ENCODE peak calls at places on chromosomes 3 and 15, in four cellular contexts. D is MM.1S, C is heart left ventricle, K is tibial artery. Y is an unnamed sample.

GRCh38 chr3:50257990-50258389 is 11.0 kb upstream of the SEMA3B start:
- DNase-seq in D (no peak), C (peak), K (no peak), Y (no peak)

GRCh38 chr3:102078864-102079808 is 229.8 kb downstream of the NFKBIZ start:
- DNase-seq in D (peak), C (no peak), K (no peak), Y (no peak)

GRCh38 chr15:58498821-58499580 is 67.2 kb downstream of the LIPC start:
- DNase-seq in D (no peak), C (no peak), K (no peak), Y (no peak)

GRCh38 chr3:20843037-20843436 is 657.0 kb upstream of the SGO1 start:
- DNase-seq in D (no peak), C (no peak), K (no peak), Y (no peak)

GRCh38 chr15:94894056-94894455 is 662.7 kb downstream of the MCTP2 start:
- DNase-seq in D (no peak), C (no peak), K (no peak), Y (no peak)

GRCh38 chr3:18233987-18234716 is 191.0 kb downstream of the SATB1 start:
- DNase-seq in D (no peak), C (no peak), K (no peak), Y (no peak)

GRCh38 chr3:30826381-30827061 is 67.9 kb downstream of the GADL1 start:
- DNase-seq in D (peak), C (no peak), K (no peak), Y (no peak)

GRCh38 chr15:60384052-60384451 is 13.7 kb downstream of the ANXA2 start:
- DNase-seq in D (no peak), C (no peak), K (no peak), Y (no peak)

GRCh38 chr15:34349769-34350168 is 6.7 kb downstream of the NUTM1 start:
- DNase-seq in D (no peak), C (no peak), K (no peak), Y (no peak)

DNA sequence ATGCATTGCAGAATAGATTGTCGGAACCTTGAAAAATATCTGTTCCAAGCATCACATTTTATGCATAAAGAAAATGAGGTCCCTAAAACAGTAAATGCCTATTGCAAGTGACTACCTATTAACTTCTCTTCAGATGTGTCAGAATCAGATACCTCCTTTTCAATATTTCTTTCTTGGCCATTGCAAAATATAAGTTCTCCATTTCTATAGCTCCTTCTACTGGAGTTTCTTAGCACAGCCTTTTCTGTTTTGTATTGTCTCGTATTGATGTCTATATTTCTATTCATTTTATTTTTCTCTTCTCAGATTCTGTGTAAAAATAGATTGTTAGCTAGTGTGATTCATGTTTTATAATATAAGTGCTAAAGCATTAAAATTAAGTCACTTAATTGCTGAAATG is 63.4 kb downstream of the PPARG start:
- DNase-seq in D (no peak), C (no peak), K (no peak), Y (no peak)
- TF ChIP-seq CTCF in D (no peak), C (no peak), K (no peak), Y (no peak)

GRCh38 chr3:129348734-129349133 is 70.1 kb downstream of the HMCES start:
- DNase-seq in D (no peak), C (no peak), K (no peak), Y (no peak)

GRCh38 chr3:129349791-129350190 is 71.1 kb downstream of the HMCES start:
- DNase-seq in D (no peak), C (no peak), K (no peak), Y (no peak)

GRCh38 chr3:129352650-129353588 is 74.2 kb downstream of the HMCES start:
- DNase-seq in D (no peak), C (no peak), K (no peak), Y (no peak)

GRCh38 chr3:129353589-129353941 is 74.9 kb downstream of the EFCAB12 start:
- DNase-seq in D (no peak), C (no peak), K (no peak), Y (no peak)

GRCh38 chr3:129352045-129352444 is 73.4 kb downstream of the HMCES start:
- DNase-seq in D (no peak), C (no peak), K (no peak), Y (peak)
- TF ChIP-seq CTCF in D (peak), C (no peak), K (no peak), Y (peak)

DNA sequence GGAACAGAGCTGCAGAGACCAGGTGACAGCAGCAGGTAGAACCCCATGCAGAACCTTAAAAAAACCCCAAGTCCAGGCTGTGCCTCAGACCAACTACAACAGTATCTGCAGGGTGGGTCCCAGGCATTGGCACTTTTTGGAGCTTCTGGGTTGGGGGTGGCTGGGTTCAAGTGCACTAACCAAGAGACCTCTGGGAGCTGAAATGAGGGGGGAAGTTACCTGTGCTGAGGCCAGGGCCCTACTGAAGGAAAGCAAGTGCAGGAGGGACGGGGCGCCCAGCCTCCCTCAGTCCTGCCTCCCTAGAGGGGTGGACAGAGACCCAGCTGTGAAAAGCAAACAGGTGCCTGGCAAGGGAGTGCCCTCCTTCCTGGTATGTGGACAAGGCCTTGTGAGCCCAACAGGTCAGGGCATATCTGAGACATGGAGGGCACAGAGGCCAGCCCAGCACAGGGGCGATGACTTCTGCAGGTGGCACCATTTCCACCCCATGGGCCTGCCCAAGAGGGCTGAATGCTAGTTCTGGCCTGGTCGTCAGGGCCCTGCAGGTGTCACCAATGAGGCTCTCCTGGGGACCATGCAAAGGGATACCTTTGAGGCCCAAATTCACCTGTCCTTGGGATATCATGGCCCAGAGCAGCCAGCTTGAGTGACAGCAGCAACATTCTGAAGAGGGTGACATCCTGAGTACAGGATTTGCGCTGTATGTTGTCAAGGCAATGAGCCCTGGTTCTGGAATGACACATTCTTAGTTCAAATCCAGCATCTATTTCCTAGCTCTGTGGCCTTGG is 18.7 kb downstream of the CTSH start:
- DNase-seq in D (no peak), C (no peak), K (no peak), Y (no peak)
- TF ChIP-seq CTCF in D (no peak), C (no peak), K (no peak), Y (no peak)

DNA sequence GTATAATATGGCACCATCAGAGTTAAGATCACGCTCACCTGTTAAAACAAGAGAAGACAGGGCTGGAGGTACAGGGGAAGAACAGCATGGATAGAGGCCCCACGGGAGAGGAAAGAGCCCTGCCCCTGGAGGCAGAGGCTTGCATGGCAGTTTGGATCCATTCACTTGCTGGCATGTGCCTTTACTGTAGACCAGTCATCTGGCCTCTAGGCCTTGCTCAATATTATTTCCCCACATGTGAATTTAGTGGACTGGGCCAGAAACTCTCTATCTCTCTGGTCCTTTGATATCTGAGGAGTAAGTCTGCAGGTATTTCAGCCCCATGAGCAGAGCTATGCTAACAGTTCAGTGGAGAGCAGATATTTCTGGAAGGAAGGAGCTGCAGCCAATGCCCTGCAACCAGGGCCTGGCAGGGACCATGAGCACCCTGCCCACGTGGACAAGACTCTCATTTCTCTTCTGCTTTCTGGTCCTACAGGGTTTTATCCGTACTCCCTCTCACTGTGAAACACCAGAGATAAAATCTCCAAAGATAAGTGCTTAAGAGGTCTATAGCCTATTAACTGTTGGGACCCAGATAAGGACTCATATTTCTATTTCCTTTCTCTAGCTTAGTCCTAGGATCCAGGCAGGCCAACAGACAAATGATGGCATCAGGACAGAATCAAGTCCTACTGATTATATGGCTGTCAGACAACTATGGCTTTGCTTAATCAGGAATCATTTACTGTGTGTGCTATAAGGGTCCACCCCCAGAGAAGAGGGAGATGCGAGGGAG is 65.0 kb downstream of the CLDN11 start:
- DNase-seq in D (no peak), C (no peak), K (no peak), Y (no peak)
- TF ChIP-seq CTCF in D (no peak), C (no peak), K (no peak), Y (peak)

DNA sequence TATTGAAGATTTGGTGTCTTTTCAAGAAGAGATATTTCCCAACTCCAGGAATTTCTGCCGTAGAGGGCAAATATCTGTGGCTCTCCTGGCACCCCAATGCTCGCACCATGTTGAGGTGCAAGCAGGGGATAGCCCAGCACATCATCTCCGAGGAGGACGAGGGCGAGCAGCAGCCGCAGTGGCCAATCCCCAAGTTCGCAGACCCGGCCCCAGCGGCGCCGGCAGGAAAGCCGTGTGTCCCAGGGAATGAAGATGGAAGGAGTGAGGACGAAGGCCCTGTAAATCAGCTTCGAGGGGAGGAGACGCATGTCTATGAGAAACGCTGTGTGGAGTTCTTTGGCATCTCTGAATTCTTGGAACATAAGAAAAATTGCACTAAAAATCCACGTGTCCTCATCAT is 213.4 kb upstream of the UBE2E2 start:
- DNase-seq in D (no peak), C (no peak), K (no peak), Y (no peak)
- TF ChIP-seq CTCF in D (no peak), C (no peak), K (no peak), Y (no peak)

GRCh38 chr3:175941352-175941751 is 1082.2 kb downstream of the NAALADL2 start:
- DNase-seq in D (peak), C (no peak), K (no peak), Y (peak)
- TF ChIP-seq CTCF in D (peak), C (no peak), K (peak), Y (peak)

GRCh38 chr3:48243886-48244285 is 3.0 kb downstream of the ZNF589 start:
- DNase-seq in D (no peak), C (no peak), K (no peak), Y (no peak)

GRCh38 chr3:48238506-48239085 is 2.3 kb upstream of the ZNF589 start:
- DNase-seq in D (no peak), C (no peak), K (no peak), Y (no peak)

GRCh38 chr3:48240000-48240710 is 749 bp upstream of the ZNF589 start:
- DNase-seq in D (no peak), C (no peak), K (no peak), Y (no peak)

GRCh38 chr3:48244462-48244861 is 3.6 kb downstream of the ZNF589 start:
- DNase-seq in D (no peak), C (no peak), K (no peak), Y (no peak)

DNA sequence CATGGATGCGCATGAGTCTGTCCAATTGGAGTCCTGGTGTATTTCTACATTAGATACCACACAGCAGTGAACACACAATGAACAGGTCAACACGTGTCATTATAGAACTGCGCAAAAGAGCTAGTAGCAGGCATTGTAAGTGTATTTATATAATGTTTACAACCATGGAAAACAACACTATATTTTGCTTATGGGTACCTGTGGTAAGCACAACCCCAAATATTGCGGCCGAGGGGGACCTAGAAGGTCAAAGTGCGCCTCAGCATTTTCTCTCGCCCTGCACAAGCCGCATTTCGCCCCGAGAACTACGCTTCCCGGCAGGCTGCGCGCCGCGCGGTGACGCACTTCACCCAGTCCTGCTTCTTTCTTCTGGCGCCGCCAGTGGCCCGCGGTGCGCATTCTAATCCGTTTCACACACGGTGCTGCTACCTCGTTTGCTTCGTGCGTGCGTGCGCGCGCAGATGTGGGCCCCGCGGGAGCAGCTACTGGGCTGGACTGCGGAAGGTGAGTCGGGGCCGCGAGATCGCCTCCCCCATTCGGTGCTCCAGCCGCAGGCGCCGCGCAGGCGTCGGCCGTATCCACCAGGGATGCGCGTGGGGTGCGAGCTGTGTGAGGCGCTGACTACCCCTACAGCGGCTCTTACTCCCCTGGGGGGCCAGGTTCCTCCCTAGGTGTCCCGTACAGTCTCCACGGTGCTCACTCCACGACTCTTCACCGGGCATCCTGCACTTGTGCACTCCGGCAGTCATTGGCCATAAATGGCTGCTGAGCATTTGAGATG is at the start of gene ZNF589:
- DNase-seq in D (peak), C (peak), K (peak), Y (peak)
- TF ChIP-seq CTCF in D (peak), C (peak), K (no peak), Y (peak)

GRCh38 chr15:62165029-62165792 is at the start of gene C2CD4B:
- DNase-seq in D (no peak), C (peak), K (peak), Y (peak)
- TF ChIP-seq CTCF in D (no peak), C (no peak), K (no peak), Y (no peak)

DNA sequence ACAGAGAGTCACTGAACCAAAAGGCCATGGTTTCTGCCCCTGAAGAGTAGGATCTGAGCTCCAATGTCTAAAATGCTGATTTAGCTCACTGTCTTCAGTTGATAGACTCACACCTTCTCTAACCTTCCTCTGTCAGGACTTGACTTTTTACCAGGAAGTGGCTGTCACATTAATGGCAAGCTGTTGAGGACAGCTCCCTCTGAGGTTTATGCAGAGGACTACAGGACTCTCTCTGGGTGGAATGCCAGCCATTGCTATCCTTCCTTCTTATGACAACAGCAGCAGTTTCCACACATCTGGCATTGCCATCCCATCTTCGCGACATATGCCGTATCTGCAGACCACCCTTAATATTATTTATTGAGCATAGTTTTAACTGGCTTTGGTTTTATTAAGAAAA is 103.8 kb upstream of the PRICKLE2 start:
- DNase-seq in D (no peak), C (no peak), K (no peak), Y (no peak)
- TF ChIP-seq CTCF in D (no peak), C (no peak), K (no peak), Y (no peak)

GRCh38 chr15:89163271-89164055 is 57.9 kb downstream of the RLBP1 start:
- DNase-seq in D (no peak), C (no peak), K (no peak), Y (no peak)

GRCh38 chr15:89165677-89166076 is 55.7 kb downstream of the RLBP1 start:
- DNase-seq in D (no peak), C (no peak), K (no peak), Y (no peak)

GRCh38 chr15:89164712-89165211 is 56.6 kb downstream of the RLBP1 start:
- DNase-seq in D (no peak), C (peak), K (no peak), Y (no peak)

GRCh38 chr15:89171136-89172072 is 50.0 kb downstream of the RLBP1 start:
- DNase-seq in D (peak), C (no peak), K (no peak), Y (peak)

DNA sequence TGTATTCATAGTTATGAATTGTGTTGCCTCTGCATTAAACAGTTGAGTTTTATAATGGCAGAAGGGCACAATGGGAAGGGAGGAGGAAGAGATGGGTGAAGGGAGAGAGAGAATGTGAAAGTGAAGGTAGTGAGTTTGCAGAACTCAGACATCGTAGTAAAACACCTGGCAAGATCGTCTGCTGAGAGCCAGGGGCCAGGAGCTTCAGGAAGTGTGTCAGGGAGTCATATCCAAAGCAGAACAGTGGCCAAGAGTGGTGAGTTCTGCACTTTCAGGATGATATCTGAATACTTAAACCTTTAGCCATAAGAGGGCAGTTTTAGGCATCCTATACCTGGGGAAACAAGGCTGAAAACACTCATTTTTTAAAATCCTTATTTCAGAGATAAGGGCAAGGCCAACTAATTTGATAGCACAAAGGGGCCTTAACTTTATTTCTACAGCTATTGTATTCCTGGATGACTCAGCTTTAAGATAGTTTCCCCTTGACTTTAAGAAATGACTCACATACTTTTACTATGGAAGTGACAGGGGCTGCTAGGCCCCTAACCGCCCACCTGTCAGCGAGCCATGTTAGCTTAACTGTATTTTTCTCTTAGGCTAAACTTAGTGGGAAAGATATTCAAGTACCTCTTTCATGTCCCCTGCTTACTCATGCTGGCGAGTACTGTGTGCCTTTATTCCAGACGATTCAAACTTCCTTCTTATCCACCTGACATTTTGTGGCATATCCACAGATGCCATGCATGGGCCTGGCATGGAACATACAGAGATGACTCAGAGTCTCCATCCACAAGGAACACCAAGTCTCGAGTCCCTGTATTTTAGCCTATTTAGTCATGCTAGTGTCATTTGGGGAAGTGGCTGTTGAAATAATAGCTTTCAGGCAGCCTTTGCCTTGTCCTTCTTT is 53.9 kb downstream of the RLBP1 start:
- DNase-seq in D (peak), C (no peak), K (peak), Y (peak)
- TF ChIP-seq CTCF in D (peak), C (no peak), K (no peak), Y (no peak)

Y was measured in GM12865.